ENCODE peak calls at places on chromosomes 16 and 17, in ten cellular contexts. One of them, this sample, is unnamed.

GRCh38 chr17:7745748-7746470 is 28.4 kb downstream of the DNAH2 start:
- DNase-seq in sciatic nerve: no peak
- DNase-seq in T1000: peak
- DNase-seq in GM04504: peak
- DNase-seq in iris pigment epithelial cell: peak
- DNase-seq in ELR: peak
- DNase-seq in MCF 10A: peak
- DNase-seq in activated naive CD4-positive, alpha-beta T cell treated with anti-CD3 and anti-CD28 coated beads for 36 hours: no peak
- DNase-seq in GM23248: peak
- DNase-seq in GM13976: no peak
- DNase-seq in this sample: peak

GRCh38 chr17:40980594-40980993 is 3.5 kb downstream of the KRT40 start:
- DNase-seq in sciatic nerve: no peak
- DNase-seq in T1000: no peak
- DNase-seq in GM04504: peak
- DNase-seq in iris pigment epithelial cell: no peak
- DNase-seq in ELR: no peak
- DNase-seq in MCF 10A: no peak
- DNase-seq in activated naive CD4-positive, alpha-beta T cell treated with anti-CD3 and anti-CD28 coated beads for 36 hours: no peak
- DNase-seq in GM23248: no peak
- DNase-seq in GM13976: no peak
- DNase-seq in this sample: no peak

GRCh38 chr17:82065638-82066303 is at the start of gene DUS1L:
- DNase-seq in sciatic nerve: peak
- DNase-seq in T1000: peak
- DNase-seq in GM04504: peak
- DNase-seq in iris pigment epithelial cell: peak
- DNase-seq in ELR: peak
- DNase-seq in MCF 10A: peak
- DNase-seq in activated naive CD4-positive, alpha-beta T cell treated with anti-CD3 and anti-CD28 coated beads for 36 hours: peak
- DNase-seq in GM23248: peak
- DNase-seq in GM13976: peak
- DNase-seq in this sample: peak

GRCh38 chr16:483351-484075 is 44.0 kb upstream of the CAPN15 start:
- DNase-seq in sciatic nerve: no peak
- DNase-seq in T1000: no peak
- DNase-seq in GM04504: no peak
- DNase-seq in iris pigment epithelial cell: peak
- DNase-seq in ELR: no peak
- DNase-seq in MCF 10A: no peak
- DNase-seq in activated naive CD4-positive, alpha-beta T cell treated with anti-CD3 and anti-CD28 coated beads for 36 hours: no peak
- DNase-seq in GM23248: no peak
- DNase-seq in GM13976: no peak
- DNase-seq in this sample: peak

GRCh38 chr17:70848785-70849184 is 679.5 kb downstream of the KCNJ2 start:
- DNase-seq in sciatic nerve: no peak
- DNase-seq in T1000: no peak
- DNase-seq in GM04504: no peak
- DNase-seq in iris pigment epithelial cell: peak
- DNase-seq in ELR: peak
- DNase-seq in MCF 10A: peak
- DNase-seq in activated naive CD4-positive, alpha-beta T cell treated with anti-CD3 and anti-CD28 coated beads for 36 hours: no peak
- DNase-seq in GM23248: peak
- DNase-seq in GM13976: no peak
- DNase-seq in this sample: no peak

GRCh38 chr17:28898261-28898955 is 875 bp upstream of the FLOT2 start:
- DNase-seq in sciatic nerve: no peak
- DNase-seq in T1000: no peak
- DNase-seq in GM04504: no peak
- DNase-seq in iris pigment epithelial cell: no peak
- DNase-seq in ELR: no peak
- DNase-seq in MCF 10A: no peak
- DNase-seq in activated naive CD4-positive, alpha-beta T cell treated with anti-CD3 and anti-CD28 coated beads for 36 hours: no peak
- DNase-seq in GM23248: no peak
- DNase-seq in GM13976: no peak
- DNase-seq in this sample: no peak

GRCh38 chr17:31593806-31594205 is 202.3 kb downstream of the RAB11FIP4 start:
- DNase-seq in sciatic nerve: no peak
- DNase-seq in T1000: peak
- DNase-seq in GM04504: peak
- DNase-seq in iris pigment epithelial cell: peak
- DNase-seq in ELR: peak
- DNase-seq in MCF 10A: peak
- DNase-seq in activated naive CD4-positive, alpha-beta T cell treated with anti-CD3 and anti-CD28 coated beads for 36 hours: no peak
- DNase-seq in GM23248: peak
- DNase-seq in GM13976: no peak
- DNase-seq in this sample: no peak

GRCh38 chr16:50289950-50290764 is 23.8 kb downstream of the ADCY7 start:
- DNase-seq in sciatic nerve: no peak
- DNase-seq in T1000: no peak
- DNase-seq in GM04504: no peak
- DNase-seq in iris pigment epithelial cell: no peak
- DNase-seq in ELR: no peak
- DNase-seq in MCF 10A: no peak
- DNase-seq in activated naive CD4-positive, alpha-beta T cell treated with anti-CD3 and anti-CD28 coated beads for 36 hours: no peak
- DNase-seq in GM23248: no peak
- DNase-seq in GM13976: no peak
- DNase-seq in this sample: no peak

GRCh38 chr16:82178352-82178751 is 8.3 kb upstream of the MPHOSPH6 start:
- DNase-seq in sciatic nerve: no peak
- DNase-seq in T1000: no peak
- DNase-seq in GM04504: no peak
- DNase-seq in iris pigment epithelial cell: no peak
- DNase-seq in ELR: no peak
- DNase-seq in MCF 10A: no peak
- DNase-seq in activated naive CD4-positive, alpha-beta T cell treated with anti-CD3 and anti-CD28 coated beads for 36 hours: no peak
- DNase-seq in GM23248: no peak
- DNase-seq in GM13976: no peak
- DNase-seq in this sample: no peak

GRCh38 chr17:9202572-9202971 is 181.3 kb downstream of the NTN1 start:
- DNase-seq in sciatic nerve: no peak
- DNase-seq in T1000: no peak
- DNase-seq in GM04504: peak
- DNase-seq in iris pigment epithelial cell: no peak
- DNase-seq in ELR: no peak
- DNase-seq in MCF 10A: no peak
- DNase-seq in activated naive CD4-positive, alpha-beta T cell treated with anti-CD3 and anti-CD28 coated beads for 36 hours: no peak
- DNase-seq in GM23248: peak
- DNase-seq in GM13976: no peak
- DNase-seq in this sample: no peak

GRCh38 chr17:74356640-74357465 is 4.8 kb downstream of the BTBD17 start:
- DNase-seq in sciatic nerve: no peak
- DNase-seq in T1000: no peak
- DNase-seq in GM04504: no peak
- DNase-seq in iris pigment epithelial cell: no peak
- DNase-seq in ELR: no peak
- DNase-seq in MCF 10A: no peak
- DNase-seq in activated naive CD4-positive, alpha-beta T cell treated with anti-CD3 and anti-CD28 coated beads for 36 hours: no peak
- DNase-seq in GM23248: peak
- DNase-seq in GM13976: no peak
- DNase-seq in this sample: peak

GRCh38 chr16:84360170-84360569 is 8.2 kb upstream of the ATP2C2 start:
- DNase-seq in sciatic nerve: no peak
- DNase-seq in T1000: no peak
- DNase-seq in GM04504: no peak
- DNase-seq in iris pigment epithelial cell: no peak
- DNase-seq in ELR: peak
- DNase-seq in MCF 10A: no peak
- DNase-seq in activated naive CD4-positive, alpha-beta T cell treated with anti-CD3 and anti-CD28 coated beads for 36 hours: peak
- DNase-seq in GM23248: no peak
- DNase-seq in GM13976: no peak
- DNase-seq in this sample: no peak

GRCh38 chr17:41519501-41520224 is 973 bp upstream of the KRT15 start:
- DNase-seq in sciatic nerve: no peak
- DNase-seq in T1000: no peak
- DNase-seq in GM04504: no peak
- DNase-seq in iris pigment epithelial cell: no peak
- DNase-seq in ELR: no peak
- DNase-seq in MCF 10A: peak
- DNase-seq in activated naive CD4-positive, alpha-beta T cell treated with anti-CD3 and anti-CD28 coated beads for 36 hours: no peak
- DNase-seq in GM23248: no peak
- DNase-seq in GM13976: no peak
- DNase-seq in this sample: no peak

GRCh38 chr16:53773150-53773846 is 69.3 kb downstream of the FTO start:
- DNase-seq in sciatic nerve: no peak
- DNase-seq in T1000: no peak
- DNase-seq in GM04504: peak
- DNase-seq in iris pigment epithelial cell: peak
- DNase-seq in ELR: peak
- DNase-seq in MCF 10A: peak
- DNase-seq in activated naive CD4-positive, alpha-beta T cell treated with anti-CD3 and anti-CD28 coated beads for 36 hours: peak
- DNase-seq in GM23248: peak
- DNase-seq in GM13976: peak
- DNase-seq in this sample: peak

GRCh38 chr16:53156516-53156915 is 101.7 kb downstream of the CHD9 start:
- DNase-seq in sciatic nerve: no peak
- DNase-seq in T1000: no peak
- DNase-seq in GM04504: no peak
- DNase-seq in iris pigment epithelial cell: peak
- DNase-seq in ELR: no peak
- DNase-seq in MCF 10A: no peak
- DNase-seq in activated naive CD4-positive, alpha-beta T cell treated with anti-CD3 and anti-CD28 coated beads for 36 hours: no peak
- DNase-seq in GM23248: peak
- DNase-seq in GM13976: no peak
- DNase-seq in this sample: no peak

GRCh38 chr17:33233855-33234228 is 59.3 kb downstream of the ASIC2 start:
- DNase-seq in sciatic nerve: no peak
- DNase-seq in T1000: no peak
- DNase-seq in GM04504: no peak
- DNase-seq in iris pigment epithelial cell: peak
- DNase-seq in ELR: no peak
- DNase-seq in MCF 10A: no peak
- DNase-seq in activated naive CD4-positive, alpha-beta T cell treated with anti-CD3 and anti-CD28 coated beads for 36 hours: no peak
- DNase-seq in GM23248: peak
- DNase-seq in GM13976: no peak
- DNase-seq in this sample: no peak

GRCh38 chr16:85459529-85460251 is 153.4 kb upstream of the GSE1 start:
- DNase-seq in sciatic nerve: no peak
- DNase-seq in T1000: no peak
- DNase-seq in GM04504: no peak
- DNase-seq in iris pigment epithelial cell: peak
- DNase-seq in ELR: no peak
- DNase-seq in MCF 10A: no peak
- DNase-seq in activated naive CD4-positive, alpha-beta T cell treated with anti-CD3 and anti-CD28 coated beads for 36 hours: no peak
- DNase-seq in GM23248: no peak
- DNase-seq in GM13976: no peak
- DNase-seq in this sample: no peak

GRCh38 chr17:48604770-48605329 is at the start of gene HOXB6:
- DNase-seq in sciatic nerve: no peak
- DNase-seq in T1000: peak
- DNase-seq in GM04504: no peak
- DNase-seq in iris pigment epithelial cell: no peak
- DNase-seq in ELR: no peak
- DNase-seq in MCF 10A: no peak
- DNase-seq in activated naive CD4-positive, alpha-beta T cell treated with anti-CD3 and anti-CD28 coated beads for 36 hours: no peak
- DNase-seq in GM23248: peak
- DNase-seq in GM13976: no peak
- DNase-seq in this sample: no peak

GRCh38 chr16:79267146-79267545 is 333.4 kb downstream of the MAF start:
- DNase-seq in sciatic nerve: no peak
- DNase-seq in T1000: no peak
- DNase-seq in GM04504: no peak
- DNase-seq in iris pigment epithelial cell: no peak
- DNase-seq in ELR: no peak
- DNase-seq in MCF 10A: no peak
- DNase-seq in activated naive CD4-positive, alpha-beta T cell treated with anti-CD3 and anti-CD28 coated beads for 36 hours: no peak
- DNase-seq in GM23248: no peak
- DNase-seq in GM13976: no peak
- DNase-seq in this sample: no peak

GRCh38 chr17:36667922-36668321 is 66.5 kb downstream of the MRM1 start:
- DNase-seq in sciatic nerve: no peak
- DNase-seq in T1000: no peak
- DNase-seq in GM04504: no peak
- DNase-seq in iris pigment epithelial cell: no peak
- DNase-seq in ELR: no peak
- DNase-seq in MCF 10A: no peak
- DNase-seq in activated naive CD4-positive, alpha-beta T cell treated with anti-CD3 and anti-CD28 coated beads for 36 hours: no peak
- DNase-seq in GM23248: no peak
- DNase-seq in GM13976: no peak
- DNase-seq in this sample: no peak

GRCh38 chr16:57299009-57299718 is 14.7 kb upstream of the PLLP start:
- DNase-seq in sciatic nerve: peak
- DNase-seq in T1000: peak
- DNase-seq in GM04504: no peak
- DNase-seq in iris pigment epithelial cell: peak
- DNase-seq in ELR: peak
- DNase-seq in MCF 10A: peak
- DNase-seq in activated naive CD4-positive, alpha-beta T cell treated with anti-CD3 and anti-CD28 coated beads for 36 hours: peak
- DNase-seq in GM23248: peak
- DNase-seq in GM13976: no peak
- DNase-seq in this sample: no peak

GRCh38 chr16:67928561-67929364 is 2.9 kb downstream of the CTRL start:
- DNase-seq in sciatic nerve: peak
- DNase-seq in T1000: peak
- DNase-seq in GM04504: no peak
- DNase-seq in iris pigment epithelial cell: peak
- DNase-seq in ELR: peak
- DNase-seq in MCF 10A: peak
- DNase-seq in activated naive CD4-positive, alpha-beta T cell treated with anti-CD3 and anti-CD28 coated beads for 36 hours: peak
- DNase-seq in GM23248: peak
- DNase-seq in GM13976: peak
- DNase-seq in this sample: peak